ENCODE peak calls at places on chromosomes 12 and 14, in five cellular contexts. H is HTR-8/SVneo, V is ACHN, F is lower leg skin, A is A549. D is an unnamed sample.

GRCh38 chr14:70186826-70187483 is 1.8 kb downstream of the SLC8A3 start:
- DNase-seq in H (peak; percentile 35), V (no peak), F (no peak), A (no peak), D (peak; percentile 88)

GRCh38 chr14:71238835-71239234 is 331.6 kb downstream of the PCNX1 start:
- DNase-seq in H (no peak), V (no peak), F (no peak), A (no peak), D (no peak)

GRCh38 chr12:43098078-43098477 is 453.9 kb downstream of the ADAMTS20 start:
- DNase-seq in H (no peak), V (no peak), F (no peak), A (no peak), D (no peak)

GRCh38 chr12:12891646-12892355 is 439 bp downstream of the GPRC5A start:
- DNase-seq in H (no peak), V (peak; percentile 46), F (no peak), A (no peak), D (peak; percentile 51)

GRCh38 chr14:96146131-96146771 is 58.4 kb upstream of the BDKRB2 start:
- DNase-seq in H (peak; percentile 29), V (no peak), F (no peak), A (no peak), D (no peak)

GRCh38 chr12:83634726-83635267 is 948.1 kb downstream of the TMTC2 start:
- DNase-seq in H (no peak), V (no peak), F (no peak), A (no peak), D (no peak)

GRCh38 chr14:23578560-23579310 is at the start of gene JPH4:
- DNase-seq in H (no peak), V (no peak), F (no peak), A (no peak), D (peak; percentile 31)

GRCh38 chr14:79548836-79549235 is 662.5 kb downstream of the DIO2 start:
- DNase-seq in H (no peak), V (no peak), F (no peak), A (no peak), D (no peak)

GRCh38 chr14:61558271-61558670 is 137.0 kb upstream of the HIF1A start:
- DNase-seq in H (no peak), V (no peak), F (no peak), A (no peak), D (no peak)

GRCh38 chr12:103647267-103647666 is 60.2 kb downstream of the STAB2 start:
- DNase-seq in H (no peak), V (no peak), F (no peak), A (no peak), D (no peak)

GRCh38 chr12:131620520-131620919 is 90.4 kb upstream of the SFSWAP start:
- DNase-seq in H (no peak), V (no peak), F (no peak), A (no peak), D (no peak)

GRCh38 chr14:22518073-22518472 is 71.0 kb downstream of the DAD1 start:
- DNase-seq in H (no peak), V (no peak), F (no peak), A (no peak), D (no peak)

GRCh38 chr12:100842156-100842555 is 47.6 kb downstream of the ANO4 start:
- DNase-seq in H (no peak), V (no peak), F (no peak), A (no peak), D (peak; percentile 19)

D was measured in DMS53.